ENCODE peak calls at places on chromosomes 2 and 18, in five cellular contexts. R, Z, E, N and O are unnamed samples.

GRCh38 chr2:241617431-241618154 is 19.4 kb downstream of the THAP4 start:
- DNase-seq in Z (peak; percentile 77), E (peak; percentile 53), N (no peak), R (no peak), O (no peak)

GRCh38 chr18:57984490-57985109 is 59.4 kb upstream of the NEDD4L start:
- DNase-seq in Z (no peak), N (no peak), E (peak; percentile 96), R (no peak), O (no peak)

GRCh38 chr18:41569867-41570266 is 385.2 kb upstream of the PIK3C3 start:
- DNase-seq in R (no peak), Z (no peak), E (peak; percentile 79), N (no peak), O (no peak)

GRCh38 chr2:1625281-1626001 is 118.9 kb downstream of the PXDN start:
- DNase-seq in E (no peak), Z (peak; percentile 88), N (peak; percentile 61), R (no peak), O (peak; percentile 69)

GRCh38 chr2:24175631-24176030 is 778 bp downstream of the FAM228A start:
- DNase-seq in Z (no peak), E (no peak), N (no peak), R (no peak), O (no peak)

GRCh38 chr2:144517825-144518699 is 1.9 kb downstream of the ZEB2 start:
- DNase-seq in R (no peak), N (peak; percentile 39), Z (no peak), E (no peak), O (no peak)

GRCh38 chr2:17643031-17643615 is 102.6 kb downstream of the VSNL1 start:
- DNase-seq in N (peak; percentile 95), E (no peak), Z (peak; percentile 79), R (no peak), O (peak; percentile 68)

GRCh38 chr2:193561054-193561453 is 1366.3 kb upstream of the TMEFF2 start:
- DNase-seq in R (no peak), Z (no peak), N (no peak), E (no peak), O (no peak)

GRCh38 chr2:232897971-232898408 is 27.9 kb downstream of the SNORC start:
- DNase-seq in Z (no peak), N (no peak), R (no peak), E (no peak), O (no peak)

GRCh38 chr2:45353879-45354278 is 257.2 kb downstream of the SRBD1 start:
- DNase-seq in E (no peak), Z (no peak), N (peak; percentile 92), R (no peak), O (peak; percentile 89)

GRCh38 chr18:47595816-47596501 is 334.5 kb downstream of the SMAD2 start:
- DNase-seq in N (no peak), Z (no peak), R (no peak), E (peak; percentile 49), O (no peak)

GRCh38 chr2:147026261-147026660 is 818.6 kb upstream of the ACVR2A start:
- DNase-seq in N (no peak), Z (no peak), R (no peak), E (no peak), O (no peak)

GRCh38 chr2:98376301-98376945 is 30.2 kb downstream of the CNGA3 start:
- DNase-seq in N (no peak), Z (no peak), E (no peak), R (no peak), O (no peak)